ENCODE peak calls at places on chromosomes 7 and 10, in nine cellular contexts. One of them, this sample, is unnamed.

GRCh38 chr10:101781655-101781983 is 1.6 kb downstream of the NPM3 start:
- DNase-seq in HCT116: no peak
- DNase-seq in lower leg skin: no peak
- DNase-seq in GM23338: no peak
- DNase-seq in head of caudate nucleus: no peak
- DNase-seq in NCI-H345: no peak
- DNase-seq in activated B cell treated with CpG ODN at 0.5 μM for 24 hours: no peak
- DNase-seq in activated naive CD4-positive, alpha-beta T cell treated with anti-CD3 and anti-CD28 coated beads for 36 hours: no peak
- DNase-seq in GF-D8: no peak
- DNase-seq in this sample: no peak

GRCh38 chr7:141649865-141650499 is 52.0 kb downstream of the DENND11 start:
- DNase-seq in HCT116: peak
- DNase-seq in lower leg skin: no peak
- DNase-seq in GM23338: peak
- DNase-seq in head of caudate nucleus: peak
- DNase-seq in NCI-H345: peak
- DNase-seq in activated B cell treated with CpG ODN at 0.5 μM for 24 hours: no peak
- DNase-seq in activated naive CD4-positive, alpha-beta T cell treated with anti-CD3 and anti-CD28 coated beads for 36 hours: peak
- DNase-seq in GF-D8: no peak
- DNase-seq in this sample: peak

GRCh38 chr10:88565072-88565471 is 18.0 kb downstream of the RNLS start:
- DNase-seq in HCT116: peak
- DNase-seq in lower leg skin: no peak
- DNase-seq in GM23338: peak
- DNase-seq in head of caudate nucleus: no peak
- DNase-seq in NCI-H345: no peak
- DNase-seq in activated B cell treated with CpG ODN at 0.5 μM for 24 hours: no peak
- DNase-seq in activated naive CD4-positive, alpha-beta T cell treated with anti-CD3 and anti-CD28 coated beads for 36 hours: no peak
- DNase-seq in GF-D8: no peak
- DNase-seq in this sample: no peak

GRCh38 chr7:123598657-123599056 is 3.0 kb upstream of the ASB15 start:
- DNase-seq in HCT116: no peak
- DNase-seq in lower leg skin: no peak
- DNase-seq in GM23338: no peak
- DNase-seq in head of caudate nucleus: no peak
- DNase-seq in NCI-H345: no peak
- DNase-seq in activated B cell treated with CpG ODN at 0.5 μM for 24 hours: no peak
- DNase-seq in activated naive CD4-positive, alpha-beta T cell treated with anti-CD3 and anti-CD28 coated beads for 36 hours: no peak
- DNase-seq in GF-D8: no peak
- DNase-seq in this sample: no peak

GRCh38 chr7:101598422-101598957 is 30.6 kb downstream of the MYL10 start:
- DNase-seq in HCT116: peak
- DNase-seq in lower leg skin: no peak
- DNase-seq in GM23338: no peak
- DNase-seq in head of caudate nucleus: no peak
- DNase-seq in NCI-H345: no peak
- DNase-seq in activated B cell treated with CpG ODN at 0.5 μM for 24 hours: no peak
- DNase-seq in activated naive CD4-positive, alpha-beta T cell treated with anti-CD3 and anti-CD28 coated beads for 36 hours: no peak
- DNase-seq in GF-D8: no peak
- DNase-seq in this sample: no peak

GRCh38 chr7:55100172-55100961 is 81.5 kb downstream of the EGFR start:
- DNase-seq in HCT116: no peak
- DNase-seq in lower leg skin: no peak
- DNase-seq in GM23338: no peak
- DNase-seq in head of caudate nucleus: no peak
- DNase-seq in NCI-H345: no peak
- DNase-seq in activated B cell treated with CpG ODN at 0.5 μM for 24 hours: no peak
- DNase-seq in activated naive CD4-positive, alpha-beta T cell treated with anti-CD3 and anti-CD28 coated beads for 36 hours: no peak
- DNase-seq in GF-D8: no peak
- DNase-seq in this sample: no peak

GRCh38 chr7:122520961-122521555 is 177.9 kb downstream of the RNF133 start:
- DNase-seq in HCT116: no peak
- DNase-seq in lower leg skin: no peak
- DNase-seq in GM23338: peak
- DNase-seq in head of caudate nucleus: no peak
- DNase-seq in NCI-H345: peak
- DNase-seq in activated B cell treated with CpG ODN at 0.5 μM for 24 hours: no peak
- DNase-seq in activated naive CD4-positive, alpha-beta T cell treated with anti-CD3 and anti-CD28 coated beads for 36 hours: no peak
- DNase-seq in GF-D8: no peak
- DNase-seq in this sample: no peak

GRCh38 chr10:111522551-111522950 is 445.7 kb downstream of the ADRA2A start:
- DNase-seq in HCT116: no peak
- DNase-seq in lower leg skin: no peak
- DNase-seq in GM23338: no peak
- DNase-seq in head of caudate nucleus: no peak
- DNase-seq in NCI-H345: no peak
- DNase-seq in activated B cell treated with CpG ODN at 0.5 μM for 24 hours: no peak
- DNase-seq in activated naive CD4-positive, alpha-beta T cell treated with anti-CD3 and anti-CD28 coated beads for 36 hours: no peak
- DNase-seq in GF-D8: no peak
- DNase-seq in this sample: no peak

GRCh38 chr10:3803884-3804741 is 19.1 kb upstream of the KLF6 start:
- DNase-seq in HCT116: no peak
- DNase-seq in lower leg skin: no peak
- DNase-seq in GM23338: no peak
- DNase-seq in head of caudate nucleus: no peak
- DNase-seq in NCI-H345: peak
- DNase-seq in activated B cell treated with CpG ODN at 0.5 μM for 24 hours: no peak
- DNase-seq in activated naive CD4-positive, alpha-beta T cell treated with anti-CD3 and anti-CD28 coated beads for 36 hours: peak
- DNase-seq in GF-D8: peak
- DNase-seq in this sample: no peak

GRCh38 chr7:41256186-41256945 is 446.5 kb downstream of the INHBA start:
- DNase-seq in HCT116: no peak
- DNase-seq in lower leg skin: no peak
- DNase-seq in GM23338: no peak
- DNase-seq in head of caudate nucleus: no peak
- DNase-seq in NCI-H345: no peak
- DNase-seq in activated B cell treated with CpG ODN at 0.5 μM for 24 hours: no peak
- DNase-seq in activated naive CD4-positive, alpha-beta T cell treated with anti-CD3 and anti-CD28 coated beads for 36 hours: no peak
- DNase-seq in GF-D8: no peak
- DNase-seq in this sample: no peak

GRCh38 chr7:70520604-70521003 is 611.3 kb upstream of the GALNT17 start:
- DNase-seq in HCT116: no peak
- DNase-seq in lower leg skin: no peak
- DNase-seq in GM23338: no peak
- DNase-seq in head of caudate nucleus: no peak
- DNase-seq in NCI-H345: no peak
- DNase-seq in activated B cell treated with CpG ODN at 0.5 μM for 24 hours: no peak
- DNase-seq in activated naive CD4-positive, alpha-beta T cell treated with anti-CD3 and anti-CD28 coated beads for 36 hours: no peak
- DNase-seq in GF-D8: no peak
- DNase-seq in this sample: no peak

GRCh38 chr7:44388089-44388970 is 62.9 kb upstream of the CAMK2B start:
- DNase-seq in HCT116: no peak
- DNase-seq in lower leg skin: peak
- DNase-seq in GM23338: no peak
- DNase-seq in head of caudate nucleus: no peak
- DNase-seq in NCI-H345: no peak
- DNase-seq in activated B cell treated with CpG ODN at 0.5 μM for 24 hours: no peak
- DNase-seq in activated naive CD4-positive, alpha-beta T cell treated with anti-CD3 and anti-CD28 coated beads for 36 hours: no peak
- DNase-seq in GF-D8: no peak
- DNase-seq in this sample: no peak

GRCh38 chr7:43313628-43314378 is 201.4 kb downstream of the HECW1 start:
- DNase-seq in HCT116: no peak
- DNase-seq in lower leg skin: no peak
- DNase-seq in GM23338: no peak
- DNase-seq in head of caudate nucleus: no peak
- DNase-seq in NCI-H345: no peak
- DNase-seq in activated B cell treated with CpG ODN at 0.5 μM for 24 hours: no peak
- DNase-seq in activated naive CD4-positive, alpha-beta T cell treated with anti-CD3 and anti-CD28 coated beads for 36 hours: no peak
- DNase-seq in GF-D8: no peak
- DNase-seq in this sample: no peak

GRCh38 chr10:43983405-43983804 is 334.7 kb upstream of the ZNF32 start:
- DNase-seq in HCT116: no peak
- DNase-seq in lower leg skin: peak
- DNase-seq in GM23338: no peak
- DNase-seq in head of caudate nucleus: no peak
- DNase-seq in NCI-H345: no peak
- DNase-seq in activated B cell treated with CpG ODN at 0.5 μM for 24 hours: no peak
- DNase-seq in activated naive CD4-positive, alpha-beta T cell treated with anti-CD3 and anti-CD28 coated beads for 36 hours: no peak
- DNase-seq in GF-D8: no peak
- DNase-seq in this sample: no peak

GRCh38 chr10:52451817-52452216 is 137.7 kb downstream of the DKK1 start:
- DNase-seq in HCT116: no peak
- DNase-seq in lower leg skin: no peak
- DNase-seq in GM23338: no peak
- DNase-seq in head of caudate nucleus: no peak
- DNase-seq in NCI-H345: no peak
- DNase-seq in activated B cell treated with CpG ODN at 0.5 μM for 24 hours: no peak
- DNase-seq in activated naive CD4-positive, alpha-beta T cell treated with anti-CD3 and anti-CD28 coated beads for 36 hours: no peak
- DNase-seq in GF-D8: no peak
- DNase-seq in this sample: no peak

GRCh38 chr7:122802211-122802833 is 83.9 kb downstream of the CADPS2 start:
- DNase-seq in HCT116: no peak
- DNase-seq in lower leg skin: no peak
- DNase-seq in GM23338: peak
- DNase-seq in head of caudate nucleus: no peak
- DNase-seq in NCI-H345: peak
- DNase-seq in activated B cell treated with CpG ODN at 0.5 μM for 24 hours: no peak
- DNase-seq in activated naive CD4-positive, alpha-beta T cell treated with anti-CD3 and anti-CD28 coated beads for 36 hours: no peak
- DNase-seq in GF-D8: no peak
- DNase-seq in this sample: no peak

This sample was measured in D721Med.